ENCODE peak calls at places on chromosomes 4 and X, in nine cellular contexts. One of them, this sample, is unnamed.

GRCh38 chr4:147526272-147526654 is 45.4 kb downstream of the EDNRA start:
- DNase-seq in ovary: no peak
- DNase-seq in AG04450: no peak
- DNase-seq in cardiac muscle cell: no peak
- DNase-seq in pancreas: no peak
- DNase-seq in IMR-90: no peak
- DNase-seq in uterus: peak; percentile 39
- DNase-seq in OCI-LY7: peak; percentile 1
- DNase-seq in suprapubic skin: no peak
- DNase-seq in this sample: no peak

GRCh38 chrX:17590892-17591740 is 146.2 kb upstream of the SCML1 start:
- DNase-seq in ovary: peak; percentile 58
- DNase-seq in AG04450: no peak
- DNase-seq in cardiac muscle cell: peak; percentile 85
- DNase-seq in pancreas: peak; percentile 28
- DNase-seq in IMR-90: peak; percentile 80
- DNase-seq in uterus: peak; percentile 71
- DNase-seq in OCI-LY7: peak; percentile 11
- DNase-seq in suprapubic skin: no peak
- DNase-seq in this sample: peak; percentile 47

GRCh38 chrX:140526138-140526537 is 21.3 kb upstream of the SOX3 start:
- DNase-seq in ovary: no peak
- DNase-seq in AG04450: no peak
- DNase-seq in cardiac muscle cell: no peak
- DNase-seq in pancreas: no peak
- DNase-seq in IMR-90: peak; percentile 57
- DNase-seq in uterus: no peak
- DNase-seq in OCI-LY7: no peak
- DNase-seq in suprapubic skin: no peak
- DNase-seq in this sample: no peak

GRCh38 chr4:142925161-142925560 is 79.1 kb upstream of the INPP4B start:
- DNase-seq in ovary: no peak
- DNase-seq in AG04450: no peak
- DNase-seq in cardiac muscle cell: no peak
- DNase-seq in pancreas: no peak
- DNase-seq in IMR-90: no peak
- DNase-seq in uterus: no peak
- DNase-seq in OCI-LY7: no peak
- DNase-seq in suprapubic skin: no peak
- DNase-seq in this sample: no peak

GRCh38 chr4:2256781-2257191 is 5.1 kb downstream of the MXD4 start:
- DNase-seq in ovary: peak; percentile 37
- DNase-seq in AG04450: no peak
- DNase-seq in cardiac muscle cell: peak; percentile 40
- DNase-seq in pancreas: peak; percentile 29
- DNase-seq in IMR-90: no peak
- DNase-seq in uterus: peak; percentile 70
- DNase-seq in OCI-LY7: no peak
- DNase-seq in suprapubic skin: peak; percentile 77
- DNase-seq in this sample: peak; percentile 35

GRCh38 chr4:108172780-108173598 is 4.3 kb upstream of the LEF1 start:
- DNase-seq in ovary: peak; percentile 39
- DNase-seq in AG04450: no peak
- DNase-seq in cardiac muscle cell: peak; percentile 56
- DNase-seq in pancreas: no peak
- DNase-seq in IMR-90: no peak
- DNase-seq in uterus: peak; percentile 43
- DNase-seq in OCI-LY7: peak; percentile 64
- DNase-seq in suprapubic skin: no peak
- DNase-seq in this sample: no peak

GRCh38 chr4:6227412-6228157 is 27.2 kb upstream of the JAKMIP1 start:
- DNase-seq in ovary: no peak
- DNase-seq in AG04450: no peak
- DNase-seq in cardiac muscle cell: no peak
- DNase-seq in pancreas: no peak
- DNase-seq in IMR-90: no peak
- DNase-seq in uterus: no peak
- DNase-seq in OCI-LY7: no peak
- DNase-seq in suprapubic skin: no peak
- DNase-seq in this sample: no peak

GRCh38 chrX:101287402-101287801 is 3.7 kb downstream of the TAF7L start:
- DNase-seq in ovary: no peak
- DNase-seq in AG04450: peak; percentile 11
- DNase-seq in cardiac muscle cell: peak; percentile 56
- DNase-seq in pancreas: no peak
- DNase-seq in IMR-90: peak; percentile 52
- DNase-seq in uterus: no peak
- DNase-seq in OCI-LY7: peak; percentile 47
- DNase-seq in suprapubic skin: no peak
- DNase-seq in this sample: no peak

GRCh38 chrX:1453390-1453783 is 678 bp upstream of the ASMTL start:
- DNase-seq in ovary: no peak
- DNase-seq in AG04450: peak; percentile 33
- DNase-seq in cardiac muscle cell: no peak
- DNase-seq in pancreas: no peak
- DNase-seq in IMR-90: no peak
- DNase-seq in uterus: no peak
- DNase-seq in OCI-LY7: no peak
- DNase-seq in suprapubic skin: peak; percentile 92
- DNase-seq in this sample: peak; percentile 78

GRCh38 chr4:175641053-175641452 is 171.0 kb downstream of the GPM6A start:
- DNase-seq in ovary: no peak
- DNase-seq in AG04450: no peak
- DNase-seq in cardiac muscle cell: no peak
- DNase-seq in pancreas: peak; percentile 7
- DNase-seq in IMR-90: no peak
- DNase-seq in uterus: no peak
- DNase-seq in OCI-LY7: no peak
- DNase-seq in suprapubic skin: no peak
- DNase-seq in this sample: no peak

GRCh38 chrX:154602226-154602625 is 16.9 kb downstream of the CTAG1B start:
- DNase-seq in ovary: no peak
- DNase-seq in AG04450: no peak
- DNase-seq in cardiac muscle cell: no peak
- DNase-seq in pancreas: no peak
- DNase-seq in IMR-90: no peak
- DNase-seq in uterus: no peak
- DNase-seq in OCI-LY7: no peak
- DNase-seq in suprapubic skin: no peak
- DNase-seq in this sample: no peak

GRCh38 chrX:18210470-18210869 is 10.2 kb downstream of the BEND2 start:
- DNase-seq in ovary: no peak
- DNase-seq in AG04450: no peak
- DNase-seq in cardiac muscle cell: peak; percentile 2
- DNase-seq in pancreas: no peak
- DNase-seq in IMR-90: peak; percentile 4
- DNase-seq in uterus: no peak
- DNase-seq in OCI-LY7: no peak
- DNase-seq in suprapubic skin: no peak
- DNase-seq in this sample: no peak

GRCh38 chr4:186623546-186623945 is 68.2 kb upstream of the MTNR1A start:
- DNase-seq in ovary: no peak
- DNase-seq in AG04450: no peak
- DNase-seq in cardiac muscle cell: peak; percentile 25
- DNase-seq in pancreas: no peak
- DNase-seq in IMR-90: no peak
- DNase-seq in uterus: no peak
- DNase-seq in OCI-LY7: no peak
- DNase-seq in suprapubic skin: no peak
- DNase-seq in this sample: no peak

GRCh38 chrX:113644426-113644825 is 803.8 kb upstream of the AMOT start:
- DNase-seq in ovary: no peak
- DNase-seq in AG04450: no peak
- DNase-seq in cardiac muscle cell: no peak
- DNase-seq in pancreas: no peak
- DNase-seq in IMR-90: no peak
- DNase-seq in uterus: no peak
- DNase-seq in OCI-LY7: no peak
- DNase-seq in suprapubic skin: no peak
- DNase-seq in this sample: no peak

GRCh38 chrX:78024349-78025108 is 55.1 kb upstream of the PGAM4 start:
- DNase-seq in ovary: no peak
- DNase-seq in AG04450: no peak
- DNase-seq in cardiac muscle cell: peak; percentile 19
- DNase-seq in pancreas: peak; percentile 59
- DNase-seq in IMR-90: peak; percentile 2
- DNase-seq in uterus: no peak
- DNase-seq in OCI-LY7: peak; percentile 25
- DNase-seq in suprapubic skin: no peak
- DNase-seq in this sample: peak; percentile 31

GRCh38 chrX:105117621-105118020 is 102.9 kb downstream of the TEX13A start:
- DNase-seq in ovary: no peak
- DNase-seq in AG04450: no peak
- DNase-seq in cardiac muscle cell: no peak
- DNase-seq in pancreas: no peak
- DNase-seq in IMR-90: no peak
- DNase-seq in uterus: no peak
- DNase-seq in OCI-LY7: no peak
- DNase-seq in suprapubic skin: no peak
- DNase-seq in this sample: no peak

GRCh38 chr4:29375716-29376115 is 1344.5 kb upstream of the PCDH7 start:
- DNase-seq in ovary: no peak
- DNase-seq in AG04450: no peak
- DNase-seq in cardiac muscle cell: no peak
- DNase-seq in pancreas: no peak
- DNase-seq in IMR-90: no peak
- DNase-seq in uterus: no peak
- DNase-seq in OCI-LY7: no peak
- DNase-seq in suprapubic skin: no peak
- DNase-seq in this sample: no peak
- H3K9me3 ChIP-seq in ovary: no peaks in the 10 kb centered on the region
- H3K9me3 ChIP-seq in AG04450: no peaks in the 10 kb centered on the region
- H3K9me3 ChIP-seq in cardiac muscle cell: no peaks in the 10 kb centered on the region
- H3K9me3 ChIP-seq in pancreas: no peaks in the 10 kb centered on the region
- H3K9me3 ChIP-seq in IMR-90: no peaks in the 10 kb centered on the region
- H3K9me3 ChIP-seq in uterus: no peaks in the 10 kb centered on the region
- H3K9me3 ChIP-seq in OCI-LY7: no peaks in the 10 kb centered on the region
- H3K9me3 ChIP-seq in suprapubic skin: no peaks in the 10 kb centered on the region
- H3K9me3 ChIP-seq in this sample: no peaks in the 10 kb centered on the region

GRCh38 chrX:70169281-70169680 is 8.0 kb upstream of the DGAT2L6 start:
- DNase-seq in ovary: no peak
- DNase-seq in AG04450: no peak
- DNase-seq in cardiac muscle cell: no peak
- DNase-seq in pancreas: no peak
- DNase-seq in IMR-90: no peak
- DNase-seq in uterus: no peak
- DNase-seq in OCI-LY7: no peak
- DNase-seq in suprapubic skin: no peak
- DNase-seq in this sample: no peak
- H3K27ac ChIP-seq in ovary: no peak overlapping the region
- H3K27ac ChIP-seq in AG04450: peak overlapping the region; percentile 82
- H3K27ac ChIP-seq in cardiac muscle cell: peak overlapping the region; percentile 66
- H3K27ac ChIP-seq in pancreas: no peak overlapping the region
- H3K27ac ChIP-seq in IMR-90: peak overlapping the region; percentile 83
- H3K27ac ChIP-seq in uterus: peak overlapping the region; percentile 55
- H3K27ac ChIP-seq in OCI-LY7: no peak overlapping the region
- H3K27ac ChIP-seq in suprapubic skin: no peak overlapping the region
- H3K27ac ChIP-seq in this sample: peak overlapping the region; percentile 10

DNA sequence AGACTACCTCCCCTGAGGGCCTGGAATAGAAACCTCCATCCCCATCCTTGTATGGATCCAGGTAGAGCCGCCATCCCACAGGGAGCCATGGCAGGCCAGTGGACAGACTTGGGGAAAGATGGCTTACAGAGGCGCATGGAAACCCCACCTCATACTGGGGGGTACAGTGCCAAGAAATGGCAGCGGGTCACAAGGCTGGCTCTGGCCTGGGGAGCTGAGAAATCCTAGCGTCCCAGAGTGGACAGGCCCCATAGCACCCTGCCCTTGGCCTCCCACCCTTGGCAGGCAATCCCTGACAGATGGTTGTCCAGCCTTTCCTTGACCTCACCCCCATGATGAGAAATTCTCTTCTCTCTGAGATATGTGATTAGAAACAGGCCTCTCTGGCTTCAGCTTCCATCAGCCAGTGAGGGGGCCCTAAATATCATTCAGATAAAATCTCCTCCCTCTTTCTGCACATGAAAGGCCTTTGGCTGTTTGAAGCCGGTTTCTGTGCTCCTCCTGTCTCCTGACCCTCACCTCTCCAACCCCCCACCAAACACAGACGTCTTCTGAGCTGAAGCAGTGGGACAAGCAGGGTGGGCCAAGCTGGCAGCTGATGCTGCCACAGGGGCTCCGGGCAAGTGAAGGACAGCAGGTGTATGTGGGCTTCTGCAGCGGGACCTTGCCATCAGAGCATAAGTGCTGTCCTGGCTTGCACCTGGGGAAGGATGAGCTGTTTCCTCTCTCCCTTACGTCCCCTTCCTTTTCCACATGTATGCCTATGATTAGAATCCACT is 204.4 kb upstream of the MAMLD1 start:
- DNase-seq in ovary: no peak
- DNase-seq in AG04450: no peak
- DNase-seq in cardiac muscle cell: no peak
- DNase-seq in pancreas: no peak
- DNase-seq in IMR-90: no peak
- DNase-seq in uterus: no peak
- DNase-seq in OCI-LY7: no peak
- DNase-seq in suprapubic skin: no peak
- DNase-seq in this sample: no peak
- TF ChIP-seq CTCF in ovary: no peak
- TF ChIP-seq CTCF in AG04450: no peak
- TF ChIP-seq CTCF in cardiac muscle cell: no peak
- TF ChIP-seq CTCF in pancreas: no peak
- TF ChIP-seq CTCF in IMR-90: no peak
- TF ChIP-seq CTCF in uterus: no peak
- TF ChIP-seq CTCF in OCI-LY7: no peak
- TF ChIP-seq CTCF in suprapubic skin: no peak
- TF ChIP-seq CTCF in this sample: no peak

DNA sequence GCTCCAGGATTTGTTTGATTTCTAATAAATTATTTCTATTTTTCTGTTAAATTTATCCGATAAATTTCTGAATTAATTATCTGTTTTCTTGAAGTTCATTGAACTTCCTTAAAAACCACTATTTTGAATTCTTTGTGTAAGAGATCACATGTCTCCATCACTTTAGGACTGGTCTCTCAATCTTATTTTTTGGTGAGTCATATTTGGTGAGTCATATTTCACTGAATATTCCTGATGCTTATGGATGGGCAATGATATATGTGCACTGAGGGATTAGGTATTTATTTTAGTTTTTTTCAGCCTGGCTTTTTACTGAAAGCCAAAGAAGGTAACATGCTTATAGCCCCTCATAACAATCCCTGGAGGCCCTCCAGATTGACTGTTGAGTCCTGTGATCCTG is 48.5 kb upstream of the IL15 start:
- DNase-seq in ovary: no peak
- DNase-seq in AG04450: no peak
- DNase-seq in cardiac muscle cell: peak; percentile 7
- DNase-seq in pancreas: no peak
- DNase-seq in IMR-90: peak; percentile 64
- DNase-seq in uterus: no peak
- DNase-seq in OCI-LY7: no peak
- DNase-seq in suprapubic skin: no peak
- DNase-seq in this sample: no peak
- H3K9me3 ChIP-seq in ovary: no peaks in the 10 kb centered on the region
- H3K9me3 ChIP-seq in AG04450: peaks cover 4% of the 10 kb centered on the region
- H3K9me3 ChIP-seq in cardiac muscle cell: no peaks in the 10 kb centered on the region
- H3K9me3 ChIP-seq in pancreas: no peaks in the 10 kb centered on the region
- H3K9me3 ChIP-seq in IMR-90: peaks cover 4% of the 10 kb centered on the region
- H3K9me3 ChIP-seq in uterus: peaks cover 3% of the 10 kb centered on the region
- H3K9me3 ChIP-seq in OCI-LY7: no peaks in the 10 kb centered on the region
- H3K9me3 ChIP-seq in suprapubic skin: no peaks in the 10 kb centered on the region
- H3K9me3 ChIP-seq in this sample: peaks cover 2% of the 10 kb centered on the region